ENCODE peak calls at places on chromosomes 7 and 10, in seven cellular contexts. T is Peyer's patch, B is heart right ventricle, O is H1, Q is gastrocnemius medialis, K is cardiac muscle cell, X is WERI-Rb-1. R is an unnamed sample.

GRCh38 chr7:83546586-83546985 is 102.4 kb downstream of the SEMA3E start:
- DNase-seq in B (no peak), K (no peak), T (no peak), Q (no peak), X (no peak), O (no peak), R (no peak)

GRCh38 chr7:16770657-16771329 is 17.2 kb downstream of the TSPAN13 start:
- DNase-seq in T (no peak), X (no peak), K (no peak), O (no peak), B (no peak), Q (no peak), R (no peak)

GRCh38 chr7:3461923-3462322 is 160.9 kb downstream of the SDK1 start:
- DNase-seq in O (no peak), B (no peak), X (no peak), Q (no peak), T (peak), K (no peak), R (no peak)

GRCh38 chr10:71243756-71244637 is 31.6 kb downstream of the UNC5B start:
- DNase-seq in X (no peak), Q (no peak), B (no peak), K (no peak), T (no peak), O (no peak), R (no peak)

GRCh38 chr7:105521731-105522458 is at the start of gene PUS7:
- DNase-seq in K (peak), B (peak), Q (peak), X (peak), T (peak), O (peak), R (peak)

GRCh38 chr10:71094712-71095390 is 117.5 kb upstream of the UNC5B start:
- DNase-seq in K (no peak), O (no peak), Q (no peak), B (no peak), T (no peak), X (no peak), R (no peak)

GRCh38 chr10:107213861-107214260 is 49.4 kb upstream of the SORCS1 start:
- DNase-seq in B (no peak), K (no peak), O (no peak), Q (no peak), T (no peak), X (no peak), R (no peak)

GRCh38 chr10:112663181-112663879 is 216.3 kb downstream of the VTI1A start:
- DNase-seq in Q (no peak), K (no peak), T (no peak), B (no peak), O (no peak), X (no peak), R (no peak)

GRCh38 chr10:93541402-93542357 is 24.8 kb upstream of the FFAR4 start:
- DNase-seq in B (peak), T (no peak), X (peak), K (peak), O (no peak), Q (no peak), R (no peak)

GRCh38 chr7:96266015-96266414 is 55.9 kb downstream of the SLC25A13 start:
- DNase-seq in O (no peak), X (no peak), Q (no peak), T (no peak), K (no peak), B (no peak), R (no peak)

GRCh38 chr10:22333667-22334282 is 11.5 kb upstream of the SPAG6 start:
- DNase-seq in O (no peak), X (no peak), B (no peak), Q (no peak), T (no peak), K (no peak), R (no peak)

GRCh38 chr10:13990392-13990805 is 340.3 kb downstream of the FRMD4A start:
- DNase-seq in K (peak), Q (peak), B (peak), O (no peak), X (no peak), T (no peak), R (no peak)

GRCh38 chr7:98372993-98373392 is 27.9 kb downstream of the BAIAP2L1 start:
- DNase-seq in Q (no peak), O (no peak), X (peak), T (no peak), K (no peak), B (no peak), R (no peak)

GRCh38 chr10:110918269-110918632 is 729 bp downstream of the BBIP1 start:
- DNase-seq in X (peak), O (peak), B (no peak), T (peak), Q (peak), K (peak), R (peak)

GRCh38 chr7:121603886-121604285 is 207.8 kb upstream of the FAM3C start:
- DNase-seq in B (no peak), T (no peak), Q (no peak), K (no peak), O (no peak), X (no peak), R (no peak)

GRCh38 chr7:30351274-30351673 is 66.9 kb downstream of the ZNRF2 start:
- DNase-seq in Q (no peak), K (no peak), T (no peak), X (no peak), O (no peak), B (no peak), R (no peak)

GRCh38 chr10:115129752-115130151 is 36.6 kb downstream of the ATRNL1 start:
- DNase-seq in K (peak), X (no peak), O (no peak), T (no peak), B (no peak), Q (no peak), R (no peak)

GRCh38 chr10:114042895-114043531 is 653 bp upstream of the ADRB1 start:
- DNase-seq in Q (no peak), B (peak), X (peak), T (no peak), O (no peak), K (peak), R (no peak)

GRCh38 chr7:34457329-34457728 is 200.7 kb upstream of the NPSR1 start:
- DNase-seq in Q (no peak), O (no peak), T (no peak), B (no peak), K (no peak), X (no peak), R (no peak)

GRCh38 chr7:41438919-41439882 is 263.7 kb downstream of the INHBA start:
- DNase-seq in O (no peak), T (no peak), Q (no peak), K (no peak), X (peak), B (no peak), R (no peak)

DNA sequence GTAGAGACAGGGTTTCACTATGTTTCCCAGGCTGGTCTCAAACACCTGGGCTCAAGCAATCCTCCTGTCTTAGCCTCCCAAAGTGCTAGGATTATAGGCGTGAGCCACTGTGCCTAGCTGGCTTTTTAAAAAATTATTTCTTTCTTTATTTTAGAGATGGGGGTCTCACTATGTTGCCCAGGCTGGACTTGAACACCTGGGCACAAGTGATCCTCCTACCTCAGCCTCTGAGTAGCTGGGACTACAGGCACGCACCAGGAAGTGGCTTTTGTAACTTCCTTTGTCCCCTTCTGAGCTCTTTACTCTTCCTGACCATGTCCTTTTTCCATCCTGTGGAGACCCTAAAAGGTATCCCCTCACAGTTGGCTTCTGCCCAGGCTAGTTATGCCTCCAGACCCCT is 2.1 kb upstream of the MYOZ1 start:
- DNase-seq in B (no peak), T (no peak), O (no peak), Q (no peak), X (no peak), K (no peak), R (no peak)
- H3K4me3 ChIP-seq in B (no peak), T (no peak), O (no peak), Q (no peak), X (no peak), K (no peak), R (no peak)

GRCh38 chr7:1431226-1431625 is 28.0 kb downstream of the MICALL2 start:
- DNase-seq in X (no peak), O (no peak), T (no peak), B (no peak), Q (no peak), K (no peak), R (no peak)

GRCh38 chr7:1431644-1432380 is 27.5 kb downstream of the MICALL2 start:
- DNase-seq in Q (no peak), B (no peak), T (no peak), K (no peak), O (no peak), X (no peak), R (no peak)

GRCh38 chr7:1434165-1434718 is 25.0 kb downstream of the MICALL2 start:
- DNase-seq in K (no peak), O (no peak), B (no peak), T (no peak), X (no peak), Q (no peak), R (no peak)

GRCh38 chr7:1433128-1433920 is 25.9 kb downstream of the MICALL2 start:
- DNase-seq in Q (no peak), O (no peak), K (no peak), X (no peak), T (no peak), B (no peak), R (no peak)

GRCh38 chr7:1432411-1433082 is 26.7 kb downstream of the MICALL2 start:
- DNase-seq in Q (peak), K (peak), X (peak), O (no peak), T (peak), B (peak), R (peak)
- TF ChIP-seq CTCF in Q (peak), K (peak), X (peak), O (peak), T (peak), B (peak), R (peak)

GRCh38 chr10:9097991-9098306 is 1043.5 kb downstream of the GATA3 start:
- DNase-seq in X (no peak), O (no peak), B (no peak), Q (no peak), T (no peak), K (peak), R (no peak)
- H3K4me3 ChIP-seq in X (no peak), O (no peak), B (no peak), Q (no peak), T (no peak), K (no peak), R (no peak)

GRCh38 chr10:84845628-84846261 is 517.4 kb downstream of the CCSER2 start:
- DNase-seq in T (no peak), Q (no peak), B (no peak), K (peak), O (no peak), X (peak), R (no peak)
- TF ChIP-seq CTCF in T (no peak), Q (no peak), B (peak), K (no peak), O (peak), X (peak), R (no peak)

GRCh38 chr7:130891254-130892094 is 157.5 kb upstream of the KLF14 start:
- DNase-seq in K (no peak), O (no peak), B (peak), Q (peak), T (no peak), X (no peak), R (no peak)
- H3K4me3 ChIP-seq in K (no peak), O (no peak), B (no peak), Q (peak), T (no peak), X (no peak), R (peak)

R was measured in dorsolateral prefrontal cortex.